ENCODE peak calls at places on chromosome 6, in eight cellular contexts. X, Z, T, E, Y, N, B and H are unnamed samples.

GRCh38 chr6:100176951-100177710 is 183.1 kb upstream of the MCHR2 start:
- DNase-seq in T (no peak), X (no peak), Z (no peak), N (no peak), B (no peak), Y (peak), E (peak), H (no peak)

GRCh38 chr6:81331526-81331925 is 421.0 kb downstream of the TENT5A start:
- DNase-seq in Y (peak), T (no peak), Z (no peak), N (no peak), B (peak), X (no peak), E (peak), H (no peak)

GRCh38 chr6:116015560-116015959 is 45.1 kb downstream of the FRK start:
- DNase-seq in E (peak), T (no peak), Y (no peak), B (no peak), Z (no peak), N (no peak), X (no peak), H (no peak)

GRCh38 chr6:27126815-27127537 is 120.5 kb upstream of the PRSS16 start:
- DNase-seq in Z (peak), E (peak), B (peak), Y (peak), T (peak), N (peak), X (peak), H (peak)

GRCh38 chr6:133099573-133099972 is 141.6 kb upstream of the EYA4 start:
- DNase-seq in B (peak), E (peak), Y (peak), Z (no peak), T (peak), N (no peak), X (no peak), H (no peak)

GRCh38 chr6:168158280-168158979 is 79.4 kb upstream of the FRMD1 start:
- DNase-seq in Y (no peak), E (peak), B (no peak), Z (no peak), N (no peak), T (no peak), X (no peak), H (no peak)

GRCh38 chr6:85449818-85450577 is at the start of gene NT5E:
- DNase-seq in E (peak), Z (peak), Y (peak), X (no peak), T (no peak), N (no peak), B (peak), H (no peak)

GRCh38 chr6:149856256-149856994 is 7.7 kb downstream of the LRP11 start:
- DNase-seq in T (no peak), B (peak), X (no peak), N (no peak), Z (no peak), Y (no peak), E (no peak), H (no peak)

GRCh38 chr6:75233097-75233615 is 10.4 kb downstream of the COX7A2 start:
- DNase-seq in X (no peak), Y (no peak), E (no peak), N (no peak), Z (no peak), T (no peak), B (no peak), H (no peak)

GRCh38 chr6:97026298-97026697 is 101.8 kb downstream of the KLHL32 start:
- DNase-seq in X (no peak), N (peak), Z (no peak), B (no peak), Y (no peak), E (no peak), T (no peak), H (no peak)

GRCh38 chr6:52555531-52556228 is 21.2 kb downstream of the TRAM2 start:
- DNase-seq in T (no peak), X (no peak), N (no peak), Y (no peak), B (no peak), E (peak), Z (no peak), H (no peak)

GRCh38 chr6:12637960-12638641 is 78.5 kb upstream of the PHACTR1 start:
- DNase-seq in Y (peak), X (peak), T (peak), Z (peak), B (peak), N (no peak), E (peak), H (no peak)

GRCh38 chr6:37417393-37417792 is 15.6 kb upstream of the CMTR1 start:
- DNase-seq in E (no peak), Y (no peak), B (no peak), N (no peak), Z (no peak), X (no peak), T (no peak), H (no peak)

GRCh38 chr6:42313038-42313437 is 95.4 kb upstream of the MRPS10 start:
- DNase-seq in X (no peak), B (peak), N (no peak), Y (peak), E (peak), Z (no peak), T (no peak), H (no peak)

GRCh38 chr6:76165471-76166221 is 93.2 kb upstream of the IMPG1 start:
- DNase-seq in N (no peak), Z (no peak), Y (no peak), T (no peak), E (no peak), X (no peak), B (no peak), H (no peak)

GRCh38 chr6:80436663-80437062 is 330.2 kb downstream of the BCKDHB start:
- DNase-seq in T (no peak), Y (no peak), Z (no peak), E (no peak), B (no peak), X (no peak), N (no peak), H (no peak)

GRCh38 chr6:43189905-43190304 is 7.9 kb downstream of the CUL9 start:
- DNase-seq in Z (no peak), X (no peak), E (no peak), T (no peak), B (no peak), Y (no peak), N (no peak), H (no peak)

GRCh38 chr6:90739339-90739738 is 152.5 kb upstream of the MAP3K7 start:
- DNase-seq in N (no peak), E (no peak), B (no peak), T (no peak), X (no peak), Z (no peak), Y (no peak), H (no peak)

GRCh38 chr6:108715832-108716231 is 132.4 kb upstream of the ARMC2 start:
- DNase-seq in T (no peak), X (no peak), E (no peak), Y (peak), N (no peak), B (no peak), Z (no peak), H (no peak)

GRCh38 chr6:11785953-11786579 is 7.5 kb upstream of the ADTRP start:
- DNase-seq in N (no peak), B (no peak), E (no peak), Y (no peak), X (peak), T (no peak), Z (no peak), H (no peak)

GRCh38 chr6:6801002-6801329 is 212.4 kb downstream of the LY86 start:
- DNase-seq in T (no peak), E (no peak), Y (no peak), B (no peak), X (no peak), N (no peak), Z (no peak), H (no peak)

GRCh38 chr6:137705166-137706064 is 161.6 kb upstream of the TNFAIP3 start:
- DNase-seq in Y (peak), E (peak), B (peak), N (peak), T (no peak), X (peak), Z (peak), H (peak)